ENCODE peak calls at places on chromosome 13, in eight cellular contexts. X, E, N, V, H, J, R and Y are unnamed samples.

GRCh38 chr13:19781526-19781925 is 1.2 kb downstream of the PSPC1 start:
- DNase-seq in R (no peak), X (no peak), N (no peak), V (no peak), H (no peak), E (no peak), J (no peak), Y (peak)

GRCh38 chr13:75393839-75394238 is 88.1 kb downstream of the TBC1D4 start:
- DNase-seq in H (peak), X (no peak), J (no peak), E (peak), R (no peak), N (no peak), V (no peak), Y (no peak)

GRCh38 chr13:79637086-79637763 is 156.3 kb downstream of the NDFIP2 start:
- DNase-seq in E (no peak), J (peak), N (no peak), R (no peak), H (peak), X (no peak), V (no peak), Y (peak)

GRCh38 chr13:40445557-40445990 is 220.9 kb downstream of the FOXO1 start:
- DNase-seq in V (no peak), E (no peak), J (peak), X (peak), N (no peak), H (no peak), R (no peak), Y (peak)

GRCh38 chr13:77979721-77980377 is 61.2 kb upstream of the EDNRB start:
- DNase-seq in N (no peak), H (peak), J (no peak), X (no peak), E (no peak), R (no peak), V (no peak), Y (peak)

GRCh38 chr13:27634791-27635190 is 13.1 kb downstream of the POLR1D start:
- DNase-seq in N (no peak), V (no peak), E (no peak), R (no peak), X (no peak), H (no peak), J (no peak), Y (no peak)

GRCh38 chr13:46388846-46389245 is 1.8 kb upstream of the RUBCNL start:
- DNase-seq in J (no peak), R (no peak), X (no peak), H (no peak), N (no peak), V (no peak), E (no peak), Y (no peak)

GRCh38 chr13:79404361-79404760 is 1.7 kb downstream of the RBM26 start:
- DNase-seq in V (no peak), J (no peak), E (no peak), H (peak), X (no peak), N (no peak), R (no peak), Y (no peak)

GRCh38 chr13:43865892-43866291 is 13.6 kb downstream of the CCDC122 start:
- DNase-seq in J (no peak), R (no peak), E (peak), H (peak), X (no peak), V (no peak), N (no peak), Y (peak)

GRCh38 chr13:103656329-103656728 is 590.1 kb upstream of the SLC10A2 start:
- DNase-seq in E (no peak), H (no peak), V (no peak), N (no peak), J (no peak), X (no peak), R (no peak), Y (no peak)

GRCh38 chr13:43357435-43358065 is 334.2 kb downstream of the DNAJC15 start:
- DNase-seq in R (no peak), V (no peak), H (no peak), J (no peak), X (no peak), E (no peak), N (no peak), Y (no peak)